ENCODE peak calls at places on chromosome 9, in seven cellular contexts. One of them, this sample, is unnamed.

GRCh38 chr9:5949103-5949699 is 58.5 kb downstream of the MLANA start:
- DNase-seq in mammary epithelial cell: peak; percentile 21
- DNase-seq in stimulated activated CD8-positive, alpha-beta memory T cell treated with anti-CD3 and anti-CD28 coated beads, Interleukin-12 subunit alpha, Interleukin-12 subunit beta, amount 100 ng/mL, for 1 hour: no peak
- DNase-seq in KBM-7: peak; percentile 32
- DNase-seq in central memory CD8-positive, alpha-beta T cell: no peak
- DNase-seq in iris pigment epithelial cell: peak; percentile 36
- DNase-seq in colonic mucosa: no peak
- DNase-seq in this sample: no peak

GRCh38 chr9:15182755-15183154 is 124.3 kb downstream of the TTC39B start:
- DNase-seq in mammary epithelial cell: no peak
- DNase-seq in stimulated activated CD8-positive, alpha-beta memory T cell treated with anti-CD3 and anti-CD28 coated beads, Interleukin-12 subunit alpha, Interleukin-12 subunit beta, amount 100 ng/mL, for 1 hour: no peak
- DNase-seq in KBM-7: no peak
- DNase-seq in central memory CD8-positive, alpha-beta T cell: no peak
- DNase-seq in iris pigment epithelial cell: no peak
- DNase-seq in colonic mucosa: no peak
- DNase-seq in this sample: no peak

GRCh38 chr9:112437406-112437805 is 49.2 kb upstream of the KIAA1958 start:
- DNase-seq in mammary epithelial cell: no peak
- DNase-seq in stimulated activated CD8-positive, alpha-beta memory T cell treated with anti-CD3 and anti-CD28 coated beads, Interleukin-12 subunit alpha, Interleukin-12 subunit beta, amount 100 ng/mL, for 1 hour: no peak
- DNase-seq in KBM-7: no peak
- DNase-seq in central memory CD8-positive, alpha-beta T cell: no peak
- DNase-seq in iris pigment epithelial cell: no peak
- DNase-seq in colonic mucosa: no peak
- DNase-seq in this sample: no peak

GRCh38 chr9:136614967-136615623 is 47.6 kb upstream of the EGFL7 start:
- DNase-seq in mammary epithelial cell: no peak
- DNase-seq in stimulated activated CD8-positive, alpha-beta memory T cell treated with anti-CD3 and anti-CD28 coated beads, Interleukin-12 subunit alpha, Interleukin-12 subunit beta, amount 100 ng/mL, for 1 hour: no peak
- DNase-seq in KBM-7: no peak
- DNase-seq in central memory CD8-positive, alpha-beta T cell: no peak
- DNase-seq in iris pigment epithelial cell: no peak
- DNase-seq in colonic mucosa: peak; percentile 76
- DNase-seq in this sample: no peak

GRCh38 chr9:118931941-118932340 is 437.3 kb downstream of the BRINP1 start:
- DNase-seq in mammary epithelial cell: no peak
- DNase-seq in stimulated activated CD8-positive, alpha-beta memory T cell treated with anti-CD3 and anti-CD28 coated beads, Interleukin-12 subunit alpha, Interleukin-12 subunit beta, amount 100 ng/mL, for 1 hour: no peak
- DNase-seq in KBM-7: no peak
- DNase-seq in central memory CD8-positive, alpha-beta T cell: no peak
- DNase-seq in iris pigment epithelial cell: no peak
- DNase-seq in colonic mucosa: no peak
- DNase-seq in this sample: no peak

GRCh38 chr9:16825364-16825763 is 45.1 kb downstream of the BNC2 start:
- DNase-seq in mammary epithelial cell: no peak
- DNase-seq in stimulated activated CD8-positive, alpha-beta memory T cell treated with anti-CD3 and anti-CD28 coated beads, Interleukin-12 subunit alpha, Interleukin-12 subunit beta, amount 100 ng/mL, for 1 hour: no peak
- DNase-seq in KBM-7: no peak
- DNase-seq in central memory CD8-positive, alpha-beta T cell: no peak
- DNase-seq in iris pigment epithelial cell: peak; percentile 68
- DNase-seq in colonic mucosa: no peak
- DNase-seq in this sample: no peak

GRCh38 chr9:117091529-117091928 is 323.3 kb downstream of the ASTN2 start:
- DNase-seq in mammary epithelial cell: no peak
- DNase-seq in stimulated activated CD8-positive, alpha-beta memory T cell treated with anti-CD3 and anti-CD28 coated beads, Interleukin-12 subunit alpha, Interleukin-12 subunit beta, amount 100 ng/mL, for 1 hour: no peak
- DNase-seq in KBM-7: no peak
- DNase-seq in central memory CD8-positive, alpha-beta T cell: no peak
- DNase-seq in iris pigment epithelial cell: no peak
- DNase-seq in colonic mucosa: no peak
- DNase-seq in this sample: no peak

GRCh38 chr9:127968046-127968445 is 12.7 kb downstream of the EEIG1 start:
- DNase-seq in mammary epithelial cell: peak; percentile 86
- DNase-seq in stimulated activated CD8-positive, alpha-beta memory T cell treated with anti-CD3 and anti-CD28 coated beads, Interleukin-12 subunit alpha, Interleukin-12 subunit beta, amount 100 ng/mL, for 1 hour: no peak
- DNase-seq in KBM-7: no peak
- DNase-seq in central memory CD8-positive, alpha-beta T cell: no peak
- DNase-seq in iris pigment epithelial cell: peak; percentile 47
- DNase-seq in colonic mucosa: peak; percentile 77
- DNase-seq in this sample: no peak

GRCh38 chr9:117081641-117082317 is 333.1 kb downstream of the ASTN2 start:
- DNase-seq in mammary epithelial cell: no peak
- DNase-seq in stimulated activated CD8-positive, alpha-beta memory T cell treated with anti-CD3 and anti-CD28 coated beads, Interleukin-12 subunit alpha, Interleukin-12 subunit beta, amount 100 ng/mL, for 1 hour: no peak
- DNase-seq in KBM-7: no peak
- DNase-seq in central memory CD8-positive, alpha-beta T cell: no peak
- DNase-seq in iris pigment epithelial cell: no peak
- DNase-seq in colonic mucosa: no peak
- DNase-seq in this sample: no peak